ENCODE peak calls at places on chromosomes 3 and 15, in seven cellular contexts. Y is adrenal gland, P is heart left ventricle, G is Peyer's patch, S is uterus, B is testis, E is A549. A is an unnamed sample.

GRCh38 chr15:82995938-82996337 is 9.9 kb downstream of the RAMAC start:
- DNase-seq in Y (no peak), P (no peak), G (no peak), S (no peak), B (no peak), E (no peak), A (no peak)

GRCh38 chr3:60696559-60697125 is 554.6 kb downstream of the FHIT start:
- DNase-seq in Y (peak), P (no peak), G (no peak), S (no peak), B (no peak), E (no peak), A (no peak)

GRCh38 chr3:184491011-184491576 is 70.5 kb upstream of the EPHB3 start:
- DNase-seq in Y (no peak), P (no peak), G (no peak), S (no peak), B (no peak), E (peak), A (no peak)

GRCh38 chr3:195808741-195809290 is 2.9 kb downstream of the MUC4 start:
- DNase-seq in Y (no peak), P (no peak), G (no peak), S (no peak), B (no peak), E (no peak), A (no peak)

GRCh38 chr3:13537926-13538325 is 11.0 kb upstream of the FBLN2 start:
- DNase-seq in Y (no peak), P (no peak), G (no peak), S (no peak), B (no peak), E (peak), A (peak)

GRCh38 chr15:69951511-69952209 is 146.1 kb downstream of the TLE3 start:
- DNase-seq in Y (no peak), P (no peak), G (no peak), S (no peak), B (no peak), E (no peak), A (no peak)

GRCh38 chr3:44568561-44568960 is 13.6 kb downstream of the ZKSCAN7 start:
- DNase-seq in Y (no peak), P (no peak), G (no peak), S (no peak), B (no peak), E (no peak), A (no peak)

GRCh38 chr15:56736308-56736707 is 3.0 kb upstream of the ZNF280D start:
- DNase-seq in Y (peak), P (no peak), G (no peak), S (no peak), B (no peak), E (peak), A (no peak)

GRCh38 chr3:1381647-1382036 is 288.8 kb downstream of the CNTN6 start:
- DNase-seq in Y (no peak), P (no peak), G (no peak), S (no peak), B (no peak), E (no peak), A (no peak)

GRCh38 chr3:197491478-197491877 is 64.3 kb downstream of the BDH1 start:
- DNase-seq in Y (no peak), P (no peak), G (no peak), S (no peak), B (no peak), E (no peak), A (no peak)

GRCh38 chr15:84638103-84638502 is 16.0 kb downstream of the WDR73 start:
- DNase-seq in Y (no peak), P (no peak), G (no peak), S (no peak), B (no peak), E (peak), A (no peak)

GRCh38 chr3:54557538-54558419 is 370.1 kb downstream of the LRTM1 start:
- DNase-seq in Y (no peak), P (no peak), G (no peak), S (no peak), B (no peak), E (no peak), A (no peak)

GRCh38 chr3:186286114-186286513 is 75.9 kb downstream of the DGKG start:
- DNase-seq in Y (no peak), P (no peak), G (no peak), S (no peak), B (no peak), E (no peak), A (no peak)

GRCh38 chr15:57505056-57505713 is 86.5 kb upstream of the MYZAP start:
- DNase-seq in Y (no peak), P (no peak), G (no peak), S (no peak), B (no peak), E (peak), A (no peak)

GRCh38 chr3:39376929-39377634 is 6.1 kb upstream of the SLC25A38 start:
- DNase-seq in Y (no peak), P (no peak), G (no peak), S (no peak), B (no peak), E (no peak), A (no peak)

GRCh38 chr3:168047190-168047795 is 48.4 kb downstream of the GOLIM4 start:
- DNase-seq in Y (peak), P (no peak), G (no peak), S (no peak), B (no peak), E (peak), A (peak)

GRCh38 chr3:112775011-112775742 is 71.5 kb downstream of the CD200R1L start:
- DNase-seq in Y (peak), P (no peak), G (no peak), S (peak), B (no peak), E (peak), A (no peak)

GRCh38 chr3:10164546-10165393 is at the start of gene IRAK2:
- DNase-seq in Y (peak), P (peak), G (peak), S (peak), B (peak), E (peak), A (peak)

GRCh38 chr15:49047456-49047855 is 1.2 kb upstream of the SECISBP2L start:
- DNase-seq in Y (no peak), P (no peak), G (no peak), S (no peak), B (no peak), E (no peak), A (no peak)

GRCh38 chr15:49045691-49046112 is 544 bp downstream of the SECISBP2L start:
- DNase-seq in Y (peak), P (no peak), G (no peak), S (no peak), B (no peak), E (peak), A (peak)

GRCh38 chr15:49044761-49045571 is 1.3 kb downstream of the SECISBP2L start:
- DNase-seq in Y (no peak), P (no peak), G (no peak), S (no peak), B (no peak), E (no peak), A (no peak)

GRCh38 chr15:49044002-49044401 is 2.2 kb downstream of the SECISBP2L start:
- DNase-seq in Y (no peak), P (no peak), G (no peak), S (no peak), B (no peak), E (no peak), A (no peak)

DNA sequence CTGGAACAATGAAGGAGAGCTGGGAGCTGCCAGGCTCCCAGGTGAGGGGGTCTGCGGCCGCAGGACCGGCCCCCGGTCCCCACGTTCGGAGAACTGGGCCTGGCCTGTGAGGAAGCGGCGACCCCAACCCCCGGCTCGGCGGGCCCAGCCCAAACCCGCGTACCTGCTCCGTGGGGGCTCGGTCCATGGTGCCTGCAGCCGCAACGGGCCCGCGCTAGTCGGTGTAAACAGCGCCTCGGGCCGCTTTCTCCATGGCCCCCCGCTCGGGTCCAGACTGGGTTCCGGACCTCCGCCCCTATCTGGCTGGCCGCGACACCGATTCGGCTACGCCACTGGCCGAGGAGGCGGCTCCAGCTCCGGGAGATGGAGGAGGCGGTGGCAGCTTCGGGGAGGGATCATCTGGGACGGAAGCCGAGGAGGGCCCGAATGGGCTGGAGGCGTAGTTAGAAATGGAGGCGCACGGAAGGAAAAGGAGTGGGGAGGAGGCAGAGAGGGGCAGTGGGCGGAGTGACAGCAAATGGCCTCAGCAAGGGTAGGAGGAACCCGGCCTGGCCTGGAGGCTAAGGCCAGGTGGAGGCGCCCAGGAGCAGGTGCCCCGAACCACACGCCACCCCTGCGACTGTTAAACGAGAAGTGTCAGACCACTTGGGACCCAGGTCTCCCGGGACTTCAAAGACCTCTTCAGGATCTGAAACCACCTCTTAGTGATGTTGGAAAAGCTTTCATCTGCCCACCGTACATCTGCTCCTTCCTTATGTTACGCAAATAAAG is at the start of gene SECISBP2L:
- DNase-seq in Y (peak), P (peak), G (peak), S (peak), B (peak), E (peak), A (peak)
- TF ChIP-seq POLR2A in Y (peak), P (no peak), G (peak), S (peak), B (no peak), E (peak), A (peak)

DNA sequence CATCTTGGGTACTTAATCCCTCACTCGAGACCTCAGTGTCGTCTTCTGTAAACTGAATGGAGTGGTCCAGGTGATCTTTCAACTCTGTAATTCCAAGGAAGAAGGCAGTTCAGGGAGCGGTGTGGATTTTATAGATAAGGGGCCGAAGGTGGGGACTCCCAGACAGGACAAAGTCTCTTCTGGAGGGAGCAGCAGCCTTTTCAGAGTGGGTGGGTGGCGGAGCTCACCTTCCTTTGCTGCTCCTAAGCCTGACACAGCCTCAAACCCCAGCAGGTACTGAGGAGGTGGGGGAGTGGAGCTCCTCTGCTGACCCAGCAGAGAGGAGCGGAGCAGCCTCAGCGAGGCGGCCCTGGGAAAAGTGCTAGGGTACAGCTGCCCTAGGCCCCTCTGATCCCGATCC is 72.1 kb downstream of the SLC30A4 start:
- DNase-seq in Y (no peak), P (no peak), G (peak), S (no peak), B (no peak), E (no peak), A (no peak)
- TF ChIP-seq POLR2A in Y (no peak), P (no peak), G (no peak), S (no peak), B (no peak), E (no peak), A (no peak)

GRCh38 chr3:142976621-142977398 is 13.3 kb upstream of the PAQR9 start:
- DNase-seq in Y (peak), P (peak), G (no peak), S (peak), B (peak), E (peak), A (peak)
- TF ChIP-seq POLR2A in Y (peak), P (no peak), G (no peak), S (no peak), B (no peak), E (no peak), A (no peak)

DNA sequence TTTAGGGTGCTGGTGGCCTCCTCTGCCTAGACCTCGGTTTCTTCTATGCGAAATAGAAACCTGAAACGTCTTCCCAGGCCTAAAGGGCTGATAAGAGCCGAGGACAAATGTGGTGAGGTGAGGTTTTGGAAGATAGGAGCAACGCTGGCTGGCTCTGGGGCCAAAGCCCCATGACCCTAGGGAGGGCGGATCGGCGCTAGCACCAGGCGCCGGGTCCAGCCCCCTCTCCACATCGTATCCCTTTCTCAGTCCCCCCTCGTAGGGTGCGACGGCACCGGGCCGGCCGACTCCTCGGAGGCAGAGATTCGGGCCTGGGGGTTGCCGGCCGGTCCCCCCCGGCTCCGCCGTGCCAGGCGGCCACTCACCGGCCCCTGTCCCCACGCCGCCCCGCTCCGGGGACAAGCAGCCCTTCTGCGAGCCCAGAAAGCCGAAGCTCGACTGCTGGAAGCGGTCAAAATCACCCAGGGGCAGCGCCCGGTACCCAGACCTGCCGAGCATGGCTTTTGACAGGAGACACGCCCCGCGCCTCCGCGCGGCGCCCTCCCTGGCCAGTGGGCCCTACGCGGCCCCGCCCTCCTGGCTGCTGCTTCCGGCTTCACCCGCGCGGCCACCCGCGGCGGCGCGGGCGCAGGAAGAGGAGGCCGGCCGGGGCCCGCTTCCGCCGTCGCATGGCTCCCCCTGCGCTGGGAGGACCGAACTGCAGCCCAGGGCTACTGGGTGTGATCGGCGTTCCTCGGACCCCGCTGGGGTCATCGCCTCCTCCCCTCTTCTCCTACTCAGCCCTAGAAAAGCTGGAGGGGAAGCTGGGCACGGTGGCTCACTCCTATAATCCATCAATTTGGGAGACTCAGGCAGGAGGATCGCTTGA is at the start of gene STOML1:
- DNase-seq in Y (peak), P (peak), G (peak), S (peak), B (peak), E (peak), A (peak)
- TF ChIP-seq POLR2A in Y (peak), P (no peak), G (no peak), S (peak), B (no peak), E (peak), A (peak)

GRCh38 chr15:101242160-101242998 is 9.5 kb downstream of the CHSY1 start:
- DNase-seq in Y (peak), P (no peak), G (no peak), S (no peak), B (no peak), E (no peak), A (no peak)
- TF ChIP-seq POLR2A in Y (no peak), P (no peak), G (no peak), S (no peak), B (no peak), E (no peak), A (no peak)

GRCh38 chr15:59656935-59657634 is at the start of gene GTF2A2:
- DNase-seq in Y (peak), P (peak), G (peak), S (peak), B (peak), E (peak), A (peak)
- TF ChIP-seq POLR2A in Y (peak), P (no peak), G (peak), S (peak), B (peak), E (peak), A (peak)